ENCODE peak calls at places on chromosome 12, in four cellular contexts. X is NCI-H510A, P is NCI-H446 treated with DMSO at 0.1 percent for 48 hours, N is endothelial cell. W is an unnamed sample.

GRCh38 chr12:25855716-25856115 is 102.8 kb upstream of the RASSF8 start:
- DNase-seq in P (no peak), X (no peak), N (peak), W (no peak)

GRCh38 chr12:570949-571794 is 92.1 kb downstream of the NINJ2 start:
- DNase-seq in P (peak), N (no peak), X (no peak), W (no peak)

GRCh38 chr12:46839232-46839631 is 13.4 kb upstream of the SLC38A4 start:
- DNase-seq in P (no peak), N (no peak), X (no peak), W (no peak)

GRCh38 chr12:34405286-34406227 is 383.3 kb downstream of the ALG10 start:
- DNase-seq in X (no peak), P (no peak), N (peak), W (no peak)

GRCh38 chr12:115255962-115256361 is 572.0 kb upstream of the TBX3 start:
- DNase-seq in X (no peak), P (no peak), N (no peak), W (no peak)

GRCh38 chr12:321606-322326 is 59.1 kb upstream of the SLC6A13 start:
- DNase-seq in X (no peak), P (no peak), N (no peak), W (no peak)

GRCh38 chr12:62522984-62523383 is 56.4 kb downstream of the MON2 start:
- DNase-seq in P (no peak), N (no peak), X (no peak), W (no peak)

GRCh38 chr12:44774815-44775411 is 101.2 kb downstream of the NELL2 start:
- DNase-seq in N (peak), P (no peak), X (no peak), W (no peak)

GRCh38 chr12:18283776-18284175 is 22.5 kb downstream of the PIK3C2G start:
- DNase-seq in N (no peak), P (peak), X (no peak), W (no peak)

GRCh38 chr12:65892905-65893304 is 68.6 kb downstream of the HMGA2 start:
- DNase-seq in P (no peak), X (no peak), N (no peak), W (no peak)

GRCh38 chr12:116532428-116532827 is 26.8 kb upstream of the MAP1LC3B2 start:
- DNase-seq in P (no peak), X (no peak), N (no peak), W (no peak)

GRCh38 chr12:45674583-45674982 is 54.9 kb upstream of the ARID2 start:
- DNase-seq in X (no peak), N (no peak), P (no peak), W (no peak)

W was measured in LNCaP clone FGC.